ENCODE peak calls at places on chromosome 6, in seven cellular contexts. O is SK-N-SH; C is choroid plexus epithelial cell; D is CD8-positive, alpha-beta T cell; Q is skeletal muscle cell; A is A549; G is Panc1. R is an unnamed sample.

GRCh38 chr6:3247255-3248146 is 11.2 kb upstream of the PSMG4 start:
- DNase-seq in O (peak), C (peak), D (no peak), Q (peak), A (peak), G (no peak), R (peak)

GRCh38 chr6:9398794-9399373 is 963.5 kb upstream of the SLC35B3 start:
- DNase-seq in O (peak), C (peak), D (no peak), Q (no peak), A (no peak), G (no peak), R (no peak)

GRCh38 chr6:31453259-31453658 is 44.7 kb upstream of the MICB start:
- DNase-seq in O (no peak), C (no peak), D (no peak), Q (no peak), A (no peak), G (no peak), R (no peak)

GRCh38 chr6:145707397-145707796 is 27.9 kb downstream of the EPM2A start:
- DNase-seq in O (no peak), C (no peak), D (no peak), Q (no peak), A (no peak), G (no peak), R (no peak)

GRCh38 chr6:139635401-139636130 is 261.1 kb upstream of the CITED2 start:
- DNase-seq in O (no peak), C (no peak), D (no peak), Q (no peak), A (no peak), G (no peak), R (no peak)

GRCh38 chr6:144718431-144718830 is 433.3 kb downstream of the UTRN start:
- DNase-seq in O (no peak), C (peak), D (no peak), Q (no peak), A (no peak), G (no peak), R (no peak)

GRCh38 chr6:158095031-158095430 is 73.0 kb downstream of the SERAC1 start:
- DNase-seq in O (no peak), C (peak), D (no peak), Q (no peak), A (no peak), G (no peak), R (no peak)

GRCh38 chr6:106827081-106827480 is 147.4 kb downstream of the CD24 start:
- DNase-seq in O (no peak), C (no peak), D (no peak), Q (no peak), A (no peak), G (no peak), R (no peak)

GRCh38 chr6:122364084-122364483 is 35.4 kb upstream of the HSF2 start:
- DNase-seq in O (peak), C (no peak), D (no peak), Q (no peak), A (no peak), G (no peak), R (no peak)

GRCh38 chr6:17472653-17473183 is 79.3 kb downstream of the CAP2 start:
- DNase-seq in O (peak), C (no peak), D (no peak), Q (no peak), A (peak), G (no peak), R (no peak)

GRCh38 chr6:3697609-3698008 is 53.9 kb downstream of the PXDC1 start:
- DNase-seq in O (no peak), C (peak), D (no peak), Q (peak), A (no peak), G (no peak), R (peak)

GRCh38 chr6:52102330-52102932 is 15.0 kb upstream of the PKHD1 start:
- DNase-seq in O (no peak), C (no peak), D (no peak), Q (peak), A (no peak), G (no peak), R (no peak)

GRCh38 chr6:161198176-161198575 is 75.7 kb downstream of the AGPAT4 start:
- DNase-seq in O (no peak), C (no peak), D (no peak), Q (no peak), A (no peak), G (no peak), R (no peak)

GRCh38 chr6:170182093-170182780 is 108.6 kb downstream of the DLL1 start:
- DNase-seq in O (no peak), C (no peak), D (no peak), Q (no peak), A (no peak), G (no peak), R (no peak)

GRCh38 chr6:170180671-170181337 is 110.1 kb downstream of the DLL1 start:
- DNase-seq in O (no peak), C (no peak), D (no peak), Q (no peak), A (no peak), G (no peak), R (no peak)

GRCh38 chr6:170179925-170180324 is 111.0 kb downstream of the DLL1 start:
- DNase-seq in O (no peak), C (no peak), D (no peak), Q (no peak), A (no peak), G (no peak), R (no peak)

GRCh38 chr6:170182781-170183120 is 108.1 kb downstream of the DLL1 start:
- DNase-seq in O (no peak), C (no peak), D (no peak), Q (no peak), A (no peak), G (no peak), R (no peak)

DNA sequence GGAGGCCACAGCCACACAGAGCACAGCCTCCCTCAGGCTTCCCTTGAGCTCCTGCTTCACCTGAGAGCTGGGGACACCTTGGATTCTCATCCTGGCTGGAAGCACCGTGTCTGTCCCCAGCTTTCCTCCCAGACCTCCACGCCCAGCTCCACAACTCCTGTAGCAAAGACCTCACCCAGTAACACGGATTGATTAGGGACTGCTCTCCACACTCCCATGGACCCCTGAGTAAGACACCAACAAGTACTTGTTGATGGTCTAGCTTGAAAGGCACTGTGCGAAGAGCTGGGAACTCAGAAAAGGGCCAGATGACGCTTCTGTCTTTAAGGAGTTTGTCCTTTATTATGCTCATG is 109.6 kb downstream of the DLL1 start:
- DNase-seq in O (no peak), C (no peak), D (no peak), Q (no peak), A (no peak), G (no peak), R (no peak)
- H3K4me3 ChIP-seq in O (no peak), C (no peak), D (no peak), Q (no peak), A (no peak), G (no peak), R (no peak)

DNA sequence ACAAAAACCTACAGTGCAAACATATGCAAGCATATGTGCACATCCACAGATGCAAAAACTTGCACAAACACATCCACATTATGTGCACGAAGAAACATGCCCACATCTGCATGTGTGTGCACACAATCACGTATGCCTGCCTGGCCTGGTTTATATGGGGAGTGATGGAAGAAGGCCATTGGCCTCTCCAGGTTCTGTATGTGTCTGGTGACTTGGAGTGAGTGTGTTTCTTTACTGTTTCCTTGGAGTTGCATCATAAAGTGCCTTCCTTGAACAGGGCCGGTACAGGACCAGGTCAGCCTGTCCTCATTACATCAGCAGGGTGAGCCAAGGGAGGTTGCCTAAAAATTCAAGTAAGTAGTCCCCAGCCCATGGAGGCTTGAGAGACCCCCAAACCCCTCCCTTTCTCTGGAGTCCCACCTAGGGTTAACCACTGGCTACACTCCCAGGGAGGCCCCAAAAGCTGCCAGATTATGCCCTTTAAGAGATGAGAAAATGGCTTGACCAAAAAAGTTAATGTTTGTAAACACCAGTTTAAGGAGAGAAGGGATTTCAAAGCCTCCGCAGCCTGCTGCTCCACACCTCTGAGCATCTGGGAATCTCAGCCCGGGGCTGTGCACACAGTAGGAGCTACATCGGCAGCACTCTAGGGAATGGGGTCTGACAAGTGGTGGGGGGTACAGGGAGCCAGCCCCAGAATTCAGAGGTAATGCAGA is 140.8 kb downstream of the VEGFA start:
- DNase-seq in O (no peak), C (peak), D (no peak), Q (peak), A (peak), G (peak), R (peak)
- H3K4me3 ChIP-seq in O (no peak), C (no peak), D (no peak), Q (no peak), A (no peak), G (no peak), R (no peak)

DNA sequence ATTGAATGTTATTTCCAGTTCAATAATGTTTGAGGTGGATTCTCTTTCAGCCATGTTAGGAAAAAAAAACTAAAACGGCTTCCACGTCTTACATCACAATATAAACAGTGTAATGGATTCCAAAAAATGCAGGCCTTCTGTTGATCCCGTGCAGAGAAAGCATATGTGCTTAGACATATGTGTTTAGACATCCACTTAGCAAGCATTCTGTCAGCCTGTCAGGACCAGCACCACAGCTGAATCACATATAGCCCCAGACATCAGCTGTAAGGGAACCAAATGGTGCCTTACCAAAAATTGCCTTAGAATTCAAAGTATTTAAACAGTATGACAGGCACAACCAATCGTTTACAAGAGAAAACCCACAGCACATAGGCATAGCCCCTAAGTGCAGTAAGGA is 304.9 kb downstream of the EYA4 start:
- DNase-seq in O (no peak), C (peak), D (no peak), Q (peak), A (no peak), G (no peak), R (no peak)
- H3K4me3 ChIP-seq in O (no peak), C (no peak), D (no peak), Q (no peak), A (no peak), G (no peak), R (no peak)

DNA sequence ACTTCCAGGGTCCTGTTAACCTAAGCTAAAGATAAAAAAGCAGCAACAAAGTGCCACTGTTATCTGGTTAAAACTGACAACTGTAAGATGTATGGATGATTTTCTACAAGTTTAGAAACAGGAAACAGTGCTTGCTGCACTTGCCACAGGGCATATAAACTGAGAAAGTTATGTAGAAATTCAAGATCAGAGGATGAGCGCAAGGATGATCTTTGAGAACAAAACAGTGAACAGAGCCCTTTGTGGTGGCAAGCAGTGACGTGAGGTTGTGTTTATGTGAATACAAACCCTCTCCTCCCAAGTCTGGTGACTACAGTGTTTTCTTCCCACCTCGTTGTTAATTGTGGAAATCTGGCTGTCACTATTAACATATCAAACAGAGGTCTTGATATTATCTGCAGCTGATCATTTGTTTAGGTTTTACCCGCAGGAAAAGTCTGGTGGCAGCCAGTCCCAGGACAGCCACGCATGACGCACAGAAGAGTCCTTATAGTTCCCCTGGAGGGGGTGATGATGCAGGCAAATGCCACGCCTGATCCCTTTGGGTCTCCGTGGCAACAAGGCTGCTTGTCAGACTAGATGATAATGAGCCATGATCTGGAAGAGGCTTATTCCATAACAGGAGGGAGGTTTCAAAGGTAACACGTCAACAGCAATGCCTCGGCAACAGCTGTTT is 43.1 kb upstream of the TNFAIP3 start:
- DNase-seq in O (peak), C (peak), D (peak), Q (peak), A (peak), G (no peak), R (peak)
- H3K4me3 ChIP-seq in O (no peak), C (no peak), D (peak), Q (no peak), A (no peak), G (no peak), R (no peak)

GRCh38 chr6:7769702-7770101 is 43.8 kb downstream of the BMP6 start:
- DNase-seq in O (no peak), C (peak), D (no peak), Q (no peak), A (peak), G (peak), R (no peak)
- H3K4me3 ChIP-seq in O (no peak), C (no peak), D (no peak), Q (no peak), A (no peak), G (no peak), R (no peak)